ENCODE peak calls at places on chromosomes 6 and 20, in ten cellular contexts. D, P, B, N, K, U, S, G, O and Y are unnamed samples.

GRCh38 chr6:151546941-151547659 is 53.3 kb downstream of the CCDC170 start:
- DNase-seq in D (no peak), P (no peak), B (no peak), N (no peak), K (peak; percentile 28), U (no peak), S (no peak), G (no peak), O (no peak), Y (no peak)

GRCh38 chr20:4435210-4435609 is 286.5 kb upstream of the PRND start:
- DNase-seq in D (no peak), P (no peak), B (no peak), N (no peak), K (no peak), U (no peak), S (no peak), G (peak; percentile 71), O (no peak), Y (peak; percentile 6)

GRCh38 chr6:159966981-159967380 is 1.9 kb upstream of the IGF2R start:
- DNase-seq in D (no peak), P (no peak), B (no peak), N (no peak), K (no peak), U (no peak), S (no peak), G (peak; percentile 48), O (no peak), Y (peak; percentile 50)

GRCh38 chr6:38432479-38432878 is 207.2 kb downstream of the BTBD9 start:
- DNase-seq in D (no peak), P (no peak), B (no peak), N (no peak), K (no peak), U (no peak), S (no peak), G (peak; percentile 19), O (no peak), Y (peak; percentile 20)

GRCh38 chr6:125421853-125422252 is 120.1 kb upstream of the HDDC2 start:
- DNase-seq in D (no peak), P (no peak), B (no peak), N (no peak), K (peak; percentile 63), U (no peak), S (no peak), G (no peak), O (no peak), Y (peak; percentile 11)

GRCh38 chr20:57400821-57401564 is 9.8 kb downstream of the RBM38 start:
- DNase-seq in D (no peak), P (no peak), B (no peak), N (no peak), K (no peak), U (no peak), S (no peak), G (no peak), O (no peak), Y (no peak)

GRCh38 chr20:14764511-14765369 is 427.3 kb upstream of the FLRT3 start:
- DNase-seq in D (no peak), P (no peak), B (no peak), N (no peak), K (no peak), U (peak; percentile 43), S (no peak), G (no peak), O (no peak), Y (no peak)

GRCh38 chr20:2563116-2563515 is 26.7 kb downstream of the TMC2 start:
- DNase-seq in D (no peak), P (no peak), B (no peak), N (no peak), K (no peak), U (no peak), S (no peak), G (no peak), O (no peak), Y (no peak)

GRCh38 chr6:108559884-108560462 is 744 bp upstream of the FOXO3 start:
- DNase-seq in D (no peak), P (peak; percentile 69), B (peak; percentile 70), N (peak; percentile 59), K (peak; percentile 78), U (peak; percentile 71), S (no peak), G (peak; percentile 74), O (no peak), Y (peak; percentile 76)

GRCh38 chr6:107218142-107218541 is 102.8 kb upstream of the BEND3 start:
- DNase-seq in D (no peak), P (no peak), B (no peak), N (no peak), K (no peak), U (no peak), S (no peak), G (no peak), O (no peak), Y (no peak)

GRCh38 chr6:84804720-84805119 is 40.3 kb upstream of the TBX18 start:
- DNase-seq in D (no peak), P (no peak), B (no peak), N (no peak), K (no peak), U (no peak), S (no peak), G (no peak), O (no peak), Y (peak; percentile 27)

GRCh38 chr6:6890400-6890858 is 217.3 kb upstream of the RREB1 start:
- DNase-seq in D (no peak), P (no peak), B (no peak), N (no peak), K (peak; percentile 47), U (peak; percentile 61), S (no peak), G (no peak), O (no peak), Y (peak; percentile 19)

GRCh38 chr6:37272834-37273566 is 15.1 kb upstream of the TMEM217 start:
- DNase-seq in D (no peak), P (no peak), B (no peak), N (peak; percentile 47), K (no peak), U (no peak), S (no peak), G (no peak), O (no peak), Y (no peak)

GRCh38 chr20:58402305-58402704 is 13.3 kb downstream of the VAPB start:
- DNase-seq in D (no peak), P (no peak), B (no peak), N (no peak), K (no peak), U (no peak), S (no peak), G (no peak), O (no peak), Y (no peak)

GRCh38 chr20:39039261-39039660 is 77.1 kb downstream of the DHX35 start:
- DNase-seq in D (no peak), P (no peak), B (no peak), N (no peak), K (no peak), U (no peak), S (no peak), G (no peak), O (no peak), Y (no peak)

GRCh38 chr20:62183426-62184142 is 756 bp downstream of the MTG2 start:
- DNase-seq in D (no peak), P (no peak), B (no peak), N (no peak), K (no peak), U (no peak), S (no peak), G (no peak), O (no peak), Y (peak; percentile 14)

GRCh38 chr20:5848711-5849505 is 98.7 kb downstream of the SHLD1 start:
- DNase-seq in D (no peak), P (no peak), B (no peak), N (no peak), K (no peak), U (no peak), S (peak; percentile 53), G (peak; percentile 75), O (no peak), Y (peak; percentile 66)

GRCh38 chr6:128520436-128521301 is at the start of gene PTPRK:
- DNase-seq in D (no peak), P (peak; percentile 26), B (peak; percentile 87), N (peak; percentile 90), K (peak; percentile 96), U (peak; percentile 94), S (peak; percentile 86), G (peak; percentile 91), O (peak; percentile 83), Y (peak; percentile 88)

GRCh38 chr20:33211817-33212424 is 5.2 kb upstream of the BPIFA3 start:
- DNase-seq in D (no peak), P (peak; percentile 59), B (no peak), N (peak; percentile 52), K (peak; percentile 75), U (peak; percentile 30), S (peak; percentile 13), G (peak; percentile 33), O (no peak), Y (peak; percentile 18)

GRCh38 chr6:17389274-17389847 is 4.0 kb upstream of the CAP2 start:
- DNase-seq in D (no peak), P (no peak), B (no peak), N (no peak), K (no peak), U (no peak), S (no peak), G (peak; percentile 77), O (no peak), Y (peak; percentile 9)

GRCh38 chr6:35258858-35259193 is 709 bp upstream of the ZNF76 start:
- DNase-seq in D (no peak), P (no peak), B (no peak), N (no peak), K (no peak), U (no peak), S (peak; percentile 21), G (peak; percentile 59), O (no peak), Y (peak; percentile 58)